ENCODE peak calls at places on chromosomes 2 and 18, in nine cellular contexts. D is CD8-positive, alpha-beta T cell; P is HCT116; S is epithelial cell of esophagus; W is foreskin fibroblast; B is fibroblast of lung; Z is lower leg skin; E is AG04450; N is heart right ventricle. G is an unnamed sample.

GRCh38 chr18:24595556-24595955 is 135.1 kb downstream of the HRH4 start:
- DNase-seq in D (no peak), P (no peak), S (no peak), W (no peak), B (no peak), Z (no peak), E (no peak), N (no peak), G (no peak)

GRCh38 chr2:26472821-26473655 is 4.9 kb downstream of the OTOF start:
- DNase-seq in D (no peak), P (no peak), S (no peak), W (no peak), B (no peak), Z (no peak), E (no peak), N (no peak), G (no peak)

GRCh38 chr2:137924019-137924418 is 40.3 kb upstream of the HNMT start:
- DNase-seq in D (no peak), P (no peak), S (no peak), W (no peak), B (no peak), Z (no peak), E (no peak), N (no peak), G (no peak)

GRCh38 chr2:110204408-110205385 is at the start of gene NPHP1:
- DNase-seq in D (peak; percentile 82), P (peak; percentile 60), S (peak; percentile 87), W (peak; percentile 92), B (peak; percentile 80), Z (peak; percentile 97), E (peak; percentile 44), N (peak; percentile 87), G (peak; percentile 41)

GRCh38 chr2:178912416-178913056 is 105.3 kb upstream of the TTN start:
- DNase-seq in D (no peak), P (no peak), S (peak; percentile 58), W (peak; percentile 57), B (peak; percentile 59), Z (no peak), E (no peak), N (no peak), G (no peak)

GRCh38 chr2:66070717-66071602 is 364.0 kb upstream of the MEIS1 start:
- DNase-seq in D (no peak), P (no peak), S (no peak), W (no peak), B (peak; percentile 34), Z (no peak), E (no peak), N (no peak), G (no peak)

GRCh38 chr18:57997820-57998219 is 46.2 kb upstream of the NEDD4L start:
- DNase-seq in D (no peak), P (no peak), S (no peak), W (no peak), B (no peak), Z (no peak), E (no peak), N (no peak), G (no peak)

GRCh38 chr2:176636376-176636775 is 367.1 kb downstream of the MTX2 start:
- DNase-seq in D (no peak), P (no peak), S (no peak), W (no peak), B (no peak), Z (no peak), E (no peak), N (no peak), G (no peak)

GRCh38 chr2:240627736-240628506 is 2.6 kb downstream of the GPR35 start:
- DNase-seq in D (no peak), P (no peak), S (no peak), W (no peak), B (no peak), Z (peak; percentile 58), E (no peak), N (no peak), G (no peak)

GRCh38 chr2:85164145-85164559 is 31.0 kb downstream of the TCF7L1 start:
- DNase-seq in D (no peak), P (no peak), S (no peak), W (no peak), B (no peak), Z (peak; percentile 64), E (no peak), N (no peak), G (no peak)

GRCh38 chr2:133641497-133641896 is 73.2 kb upstream of the NCKAP5 start:
- DNase-seq in D (no peak), P (peak; percentile 55), S (peak; percentile 99), W (peak; percentile 6), B (peak; percentile 20), Z (peak; percentile 90), E (no peak), N (no peak), G (no peak)

GRCh38 chr2:220224711-220225519 is 597.5 kb downstream of the SLC4A3 start:
- DNase-seq in D (no peak), P (no peak), S (peak; percentile 86), W (peak; percentile 82), B (peak; percentile 90), Z (no peak), E (peak; percentile 68), N (no peak), G (no peak)

GRCh38 chr2:75353131-75353530 is 153.8 kb upstream of the TACR1 start:
- DNase-seq in D (no peak), P (no peak), S (peak; percentile 56), W (no peak), B (no peak), Z (no peak), E (no peak), N (no peak), G (no peak)

GRCh38 chr2:98296435-98296834 is 49.8 kb upstream of the CNGA3 start:
- DNase-seq in D (no peak), P (no peak), S (no peak), W (no peak), B (no peak), Z (no peak), E (no peak), N (no peak), G (no peak)

GRCh38 chr2:98294711-98295110 is 51.5 kb upstream of the CNGA3 start:
- DNase-seq in D (no peak), P (no peak), S (no peak), W (no peak), B (no peak), Z (no peak), E (no peak), N (no peak), G (no peak)

GRCh38 chr2:98295275-98295674 is 51.0 kb upstream of the CNGA3 start:
- DNase-seq in D (no peak), P (no peak), S (no peak), W (no peak), B (no peak), Z (no peak), E (no peak), N (no peak), G (no peak)

GRCh38 chr2:98293931-98294687 is 52.1 kb upstream of the CNGA3 start:
- DNase-seq in D (no peak), P (no peak), S (no peak), W (no peak), B (no peak), Z (no peak), E (no peak), N (peak; percentile 8), G (no peak)

DNA sequence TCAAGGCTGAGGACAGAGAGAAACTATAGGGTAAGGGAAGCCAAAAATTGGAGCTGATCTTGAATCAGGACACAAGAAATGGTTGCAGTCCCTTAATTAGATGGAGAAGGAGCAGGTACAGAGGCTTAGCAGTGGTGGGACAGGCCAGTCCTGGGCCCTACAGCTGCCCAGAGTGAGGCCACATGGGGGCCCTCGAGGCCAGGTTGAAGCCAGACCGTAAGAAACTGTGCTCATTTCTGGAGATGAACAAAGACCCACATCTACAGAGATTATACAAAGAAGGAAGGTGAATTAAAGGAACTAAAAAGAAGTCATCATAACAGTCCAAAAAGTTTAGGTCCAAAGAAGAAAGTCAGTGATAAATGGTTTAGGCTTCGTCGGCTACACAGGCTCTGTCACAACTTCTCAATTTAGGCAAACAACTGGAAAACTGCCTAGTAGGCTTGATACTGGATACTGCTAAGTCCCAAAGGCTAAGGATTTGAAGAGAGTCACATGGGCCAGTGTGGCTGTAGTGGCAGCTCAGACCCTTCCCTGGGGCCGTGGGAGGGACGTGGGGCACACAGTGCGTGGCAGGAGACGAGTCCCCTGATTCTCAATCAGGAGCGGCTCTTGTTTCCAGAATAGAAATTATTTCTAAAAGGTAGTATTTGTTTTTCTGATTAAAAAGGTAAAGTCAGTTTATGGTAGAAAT is 50.4 kb upstream of the CNGA3 start:
- DNase-seq in D (no peak), P (no peak), S (peak; percentile 6), W (peak; percentile 15), B (no peak), Z (no peak), E (no peak), N (no peak), G (no peak)
- TF ChIP-seq CTCF in D (no peak), P (no peak), S (no peak), W (peak; percentile 32), B (no peak), Z (no peak), E (peak; percentile 16), N (no peak), G (no peak)

GRCh38 chr2:96250188-96250587 is 15.6 kb downstream of the TMEM127 start:
- DNase-seq in D (no peak), P (no peak), S (no peak), W (no peak), B (no peak), Z (no peak), E (no peak), N (no peak), G (no peak)

GRCh38 chr2:96253006-96253405 is 12.8 kb downstream of the TMEM127 start:
- DNase-seq in D (no peak), P (no peak), S (no peak), W (no peak), B (no peak), Z (no peak), E (no peak), N (no peak), G (no peak)

GRCh38 chr2:96252526-96252925 is 13.3 kb downstream of the TMEM127 start:
- DNase-seq in D (no peak), P (no peak), S (no peak), W (no peak), B (no peak), Z (no peak), E (no peak), N (no peak), G (no peak)

GRCh38 chr2:96249654-96250053 is 16.1 kb downstream of the TMEM127 start:
- DNase-seq in D (no peak), P (no peak), S (no peak), W (peak; percentile 94), B (peak; percentile 34), Z (no peak), E (no peak), N (no peak), G (peak; percentile 93)

GRCh38 chr2:96251721-96252292 is 14.0 kb downstream of the TMEM127 start:
- DNase-seq in D (no peak), P (peak; percentile 61), S (no peak), W (peak; percentile 92), B (peak; percentile 93), Z (no peak), E (peak; percentile 85), N (peak; percentile 71), G (peak; percentile 75)
- H3K4me3 ChIP-seq in D (no peak overlapping the region), P (no peak overlapping the region), S (no peak overlapping the region), W (no peak overlapping the region), B (no peak overlapping the region), Z (no peak overlapping the region), E (no peak overlapping the region), N (no peak overlapping the region), G (no peak overlapping the region)

GRCh38 chr2:105782123-105782522 is 37.4 kb downstream of the NCK2 start:
- DNase-seq in D (no peak), P (no peak), S (no peak), W (no peak), B (peak; percentile 7), Z (no peak), E (no peak), N (no peak), G (no peak)
- TF ChIP-seq CTCF in D (peak; percentile 62), P (peak; percentile 1), S (peak; percentile 35), W (no peak), B (no peak), Z (no peak), E (no peak), N (no peak), G (no peak)

GRCh38 chr2:112140899-112141622 is 2.9 kb downstream of the FBLN7 start:
- DNase-seq in D (no peak), P (no peak), S (no peak), W (no peak), B (no peak), Z (no peak), E (no peak), N (no peak), G (no peak)
- H3K4me3 ChIP-seq in D (no peak overlapping the region), P (no peak overlapping the region), S (no peak overlapping the region), W (no peak overlapping the region), B (no peak overlapping the region), Z (no peak overlapping the region), E (no peak overlapping the region), N (no peak overlapping the region), G (no peak overlapping the region)

G was measured in HFF-Myc.